ENCODE peak calls at places on chromosomes 4 and X, in six cellular contexts. O is GM13977, X is coronary artery, D is mammary epithelial cell, M is activated B cell treated with CpG ODN at 0.5 μM for 24 hours, T is BE2C. S is an unnamed sample.

GRCh38 chrX:129719268-129719667 is 19.5 kb upstream of the XPNPEP2 start:
- DNase-seq in O (no peak), X (peak), D (no peak), M (no peak), T (no peak), S (no peak)

GRCh38 chr4:45324381-45325111 is 598.2 kb upstream of the GNPDA2 start:
- DNase-seq in O (no peak), X (no peak), D (no peak), M (no peak), T (no peak), S (no peak)

GRCh38 chr4:67452100-67452887 is 93.0 kb downstream of the CENPC start:
- DNase-seq in O (no peak), X (no peak), D (no peak), M (no peak), T (no peak), S (no peak)

GRCh38 chr4:117868201-117868600 is 166.1 kb upstream of the NDST3 start:
- DNase-seq in O (no peak), X (no peak), D (no peak), M (no peak), T (no peak), S (no peak)

GRCh38 chr4:20544645-20545044 is 155.6 kb upstream of the PACRGL start:
- DNase-seq in O (no peak), X (no peak), D (peak), M (no peak), T (no peak), S (no peak)

GRCh38 chr4:118417325-118417724 is 64.5 kb upstream of the PRSS12 start:
- DNase-seq in O (no peak), X (no peak), D (peak), M (no peak), T (no peak), S (no peak)

GRCh38 chr4:89640620-89641366 is 196.2 kb downstream of the SNCA start:
- DNase-seq in O (no peak), X (no peak), D (peak), M (no peak), T (peak), S (no peak)

GRCh38 chr4:24607338-24607737 is 23.0 kb upstream of the DHX15 start:
- DNase-seq in O (no peak), X (no peak), D (no peak), M (no peak), T (no peak), S (no peak)

GRCh38 chrX:9907645-9908387 is 59.3 kb upstream of the CLDN34 start:
- DNase-seq in O (no peak), X (no peak), D (peak), M (no peak), T (no peak), S (no peak)

GRCh38 chr4:181078236-181078635 is 1165.0 kb upstream of the TENM3 start:
- DNase-seq in O (no peak), X (no peak), D (peak), M (no peak), T (no peak), S (no peak)

GRCh38 chr4:139645458-139645857 is 20.2 kb upstream of the MGST2 start:
- DNase-seq in O (no peak), X (peak), D (peak), M (no peak), T (no peak), S (no peak)

GRCh38 chrX:140913802-140914501 is 88.4 kb upstream of the SPANXB1 start:
- DNase-seq in O (no peak), X (no peak), D (no peak), M (no peak), T (no peak), S (no peak)

GRCh38 chr4:88583643-88584470 is 8.4 kb upstream of the HERC3 start:
- DNase-seq in O (no peak), X (no peak), D (no peak), M (no peak), T (no peak), S (no peak)

GRCh38 chrX:72006461-72006860 is 95.8 kb downstream of the NHSL2 start:
- DNase-seq in O (no peak), X (peak), D (no peak), M (no peak), T (no peak), S (no peak)

GRCh38 chrX:72009731-72010130 is 99.1 kb downstream of the NHSL2 start:
- DNase-seq in O (no peak), X (peak), D (no peak), M (no peak), T (no peak), S (no peak)

GRCh38 chrX:72016881-72017783 is 106.5 kb downstream of the NHSL2 start:
- DNase-seq in O (no peak), X (peak), D (no peak), M (no peak), T (no peak), S (no peak)

DNA sequence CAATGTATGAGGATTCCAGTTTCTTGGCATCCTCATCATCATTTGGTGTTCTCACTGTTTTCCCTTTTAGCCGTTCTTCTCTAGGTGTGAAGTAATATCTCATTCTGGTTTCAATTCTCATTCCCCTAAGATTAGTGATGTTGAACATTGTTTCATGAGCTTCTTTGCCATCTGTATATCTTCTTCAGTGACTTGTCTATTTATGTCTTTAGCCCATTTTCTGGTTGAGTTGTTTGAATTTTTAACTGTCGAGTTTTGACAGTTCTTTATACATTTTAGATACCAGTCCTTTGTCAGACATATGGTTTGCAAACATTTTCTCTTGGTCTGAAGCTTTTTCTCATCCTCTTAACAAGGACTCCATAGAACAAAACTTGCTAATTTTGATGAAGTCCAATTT is 101.1 kb downstream of the NHSL2 start:
- DNase-seq in O (no peak), X (no peak), D (no peak), M (no peak), T (no peak), S (no peak)
- TF ChIP-seq CTCF in O (no peak), X (no peak), D (no peak), M (no peak), T (no peak), S (no peak)

DNA sequence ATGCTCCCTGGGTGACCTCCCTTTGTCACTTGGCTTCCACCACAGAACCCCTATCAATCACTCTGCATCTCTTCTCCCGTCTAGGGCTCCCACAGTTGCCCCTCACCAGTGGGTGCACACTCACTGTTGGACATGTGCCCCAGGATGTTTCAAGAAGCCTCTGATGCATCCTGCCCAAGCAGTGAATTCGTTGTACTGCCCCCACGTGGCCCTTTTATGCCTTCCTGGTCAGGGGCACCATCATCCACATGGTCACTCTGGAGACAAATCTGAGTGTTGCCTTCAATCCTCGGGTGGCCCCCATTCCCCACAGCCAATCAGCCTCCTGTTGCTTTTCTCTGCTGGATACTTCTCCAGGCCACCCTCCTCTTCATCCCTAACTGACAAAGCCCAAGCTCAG is 12.2 kb downstream of the ITIH6 start:
- DNase-seq in O (no peak), X (no peak), D (no peak), M (no peak), T (peak), S (no peak)
- TF ChIP-seq CTCF in O (peak), X (no peak), D (peak), M (no peak), T (peak), S (no peak)

GRCh38 chr4:186189656-186190055 is 1.7 kb upstream of the CYP4V2 start:
- DNase-seq in O (no peak), X (no peak), D (no peak), M (no peak), T (no peak), S (no peak)

GRCh38 chr4:186188107-186188506 is 3.3 kb upstream of the CYP4V2 start:
- DNase-seq in O (no peak), X (no peak), D (no peak), M (no peak), T (no peak), S (no peak)

GRCh38 chr4:186192068-186192751 is 843 bp downstream of the CYP4V2 start:
- DNase-seq in O (peak), X (no peak), D (peak), M (no peak), T (no peak), S (no peak)

GRCh38 chr4:186191266-186192067 is at the start of gene CYP4V2:
- DNase-seq in O (peak), X (peak), D (peak), M (peak), T (peak), S (peak)

GRCh38 chr4:186190456-186191265 is 706 bp upstream of the CYP4V2 start:
- DNase-seq in O (peak), X (no peak), D (no peak), M (peak), T (peak), S (no peak)
- TF ChIP-seq CTCF in O (peak), X (no peak), D (no peak), M (no peak), T (peak), S (no peak)

GRCh38 chr4:143406523-143406922 is 69.8 kb downstream of the GAB1 start:
- DNase-seq in O (no peak), X (peak), D (peak), M (no peak), T (peak), S (no peak)
- TF ChIP-seq CTCF in O (no peak), X (no peak), D (no peak), M (no peak), T (no peak), S (no peak)

DNA sequence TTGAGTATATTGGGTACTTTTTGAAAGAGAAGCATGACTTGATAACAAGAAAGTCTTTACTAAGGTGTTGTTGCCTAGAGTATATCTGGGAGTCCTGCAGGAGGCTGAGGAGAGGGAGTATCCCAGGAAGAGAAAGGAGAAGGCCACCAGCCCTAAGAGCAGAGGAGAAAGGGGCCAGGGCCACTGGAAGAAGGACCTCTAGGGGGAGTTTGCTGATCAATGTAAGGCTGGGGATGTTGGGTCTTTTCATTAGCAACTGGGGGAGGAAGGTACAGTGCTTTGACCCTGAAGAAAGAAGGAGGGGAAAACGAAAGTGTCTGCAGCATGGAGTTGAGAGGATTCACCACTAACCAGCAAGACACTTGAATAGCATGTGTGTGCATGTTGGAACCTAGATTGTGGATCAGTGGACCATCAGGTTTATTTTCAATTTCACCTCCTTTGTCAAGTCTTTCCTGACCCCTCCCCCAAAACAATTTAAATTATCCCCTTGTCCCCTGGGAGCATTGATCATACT is 4.5 kb downstream of the SMIM9 start:
- DNase-seq in O (no peak), X (no peak), D (no peak), M (no peak), T (no peak), S (no peak)
- TF ChIP-seq CTCF in O (no peak), X (no peak), D (no peak), M (no peak), T (no peak), S (no peak)

DNA sequence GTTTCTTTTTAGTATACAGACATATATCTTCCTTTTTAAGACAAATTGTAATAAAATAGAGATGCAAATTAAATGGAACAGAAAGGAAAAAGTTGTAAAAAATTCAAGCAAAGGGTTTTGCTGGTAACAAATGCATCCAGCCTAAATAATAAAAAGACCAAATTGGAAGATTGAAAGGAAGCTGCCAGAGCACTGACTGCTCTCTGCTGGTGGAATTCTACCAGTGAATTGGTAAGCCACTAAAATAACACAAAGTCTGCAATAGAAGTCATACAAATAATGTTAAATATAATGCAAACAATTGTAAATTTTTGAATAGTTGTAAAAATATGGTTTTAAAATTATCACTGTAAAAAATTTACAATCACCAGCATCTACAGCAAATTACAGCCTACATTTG is 1322.3 kb downstream of the PCDH7 start:
- DNase-seq in O (no peak), X (no peak), D (no peak), M (no peak), T (no peak), S (no peak)
- TF ChIP-seq CTCF in O (no peak), X (no peak), D (peak), M (no peak), T (no peak), S (no peak)

GRCh38 chr4:107366900-107367299 is 330.8 kb upstream of the DKK2 start:
- DNase-seq in O (no peak), X (no peak), D (peak), M (no peak), T (no peak), S (no peak)

GRCh38 chr4:107363137-107363536 is 327.0 kb upstream of the DKK2 start:
- DNase-seq in O (no peak), X (no peak), D (no peak), M (no peak), T (no peak), S (no peak)

GRCh38 chr4:107366016-107366415 is 329.9 kb upstream of the DKK2 start:
- DNase-seq in O (no peak), X (no peak), D (no peak), M (no peak), T (no peak), S (no peak)
- TF ChIP-seq CTCF in O (no peak), X (no peak), D (no peak), M (no peak), T (no peak), S (no peak)

GRCh38 chr4:7871356-7871755 is 68.3 kb downstream of the AFAP1 start:
- DNase-seq in O (no peak), X (no peak), D (no peak), M (no peak), T (no peak), S (no peak)

GRCh38 chr4:7874838-7875237 is 64.8 kb downstream of the AFAP1 start:
- DNase-seq in O (no peak), X (no peak), D (no peak), M (no peak), T (no peak), S (no peak)

GRCh38 chr4:7873881-7874280 is 65.8 kb downstream of the AFAP1 start:
- DNase-seq in O (no peak), X (no peak), D (no peak), M (no peak), T (no peak), S (no peak)

GRCh38 chr4:7868892-7869471 is 70.7 kb downstream of the AFAP1 start:
- DNase-seq in O (no peak), X (no peak), D (no peak), M (no peak), T (no peak), S (no peak)

GRCh38 chr4:7872264-7872771 is 67.3 kb downstream of the AFAP1 start:
- DNase-seq in O (no peak), X (no peak), D (no peak), M (no peak), T (no peak), S (no peak)
- TF ChIP-seq CTCF in O (no peak), X (no peak), D (no peak), M (no peak), T (no peak), S (no peak)

DNA sequence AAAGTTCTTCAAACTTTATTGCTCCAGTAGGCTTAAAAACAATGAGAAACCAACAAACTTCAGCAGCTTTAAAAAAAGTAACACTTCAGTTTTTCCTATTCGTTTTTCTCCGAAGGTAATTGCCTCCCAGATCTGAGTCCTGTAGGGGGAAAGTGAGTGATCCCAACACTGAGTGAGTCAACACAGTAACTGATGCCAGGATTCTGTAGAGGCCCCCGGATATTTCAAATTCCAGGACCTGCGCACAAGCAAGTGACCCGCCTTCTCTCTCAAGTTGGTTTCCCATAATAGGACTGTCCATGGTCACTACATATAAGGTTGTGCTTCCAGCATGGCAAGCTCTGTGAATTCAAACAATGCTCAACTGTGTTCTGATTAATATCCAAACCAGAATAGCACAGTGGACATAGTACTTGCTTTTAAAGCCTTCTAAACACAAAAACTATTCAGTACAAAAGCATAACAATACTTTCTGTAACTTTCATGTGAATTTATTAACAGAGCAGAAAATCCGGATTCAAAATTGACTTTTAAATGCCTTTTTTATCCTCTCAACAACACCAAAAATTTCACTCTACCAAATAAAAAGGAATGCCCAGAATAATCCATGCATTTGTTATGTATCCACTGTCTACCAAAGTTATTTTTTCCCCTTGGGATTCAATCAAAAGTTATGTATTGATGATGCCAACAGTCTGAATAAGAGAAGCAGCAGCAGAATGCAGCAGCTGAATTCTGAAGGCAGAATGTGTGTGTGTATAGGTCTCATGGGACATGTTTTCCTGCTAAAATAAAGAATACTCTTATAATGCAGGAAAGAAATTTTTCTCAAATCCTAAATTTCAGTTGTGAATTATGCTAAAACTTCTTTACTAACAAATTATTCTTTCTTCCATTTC is at the start of gene DMD:
- DNase-seq in O (no peak), X (peak), D (peak), M (no peak), T (no peak), S (no peak)
- TF ChIP-seq CTCF in O (no peak), X (no peak), D (peak), M (no peak), T (no peak), S (no peak)

S was measured in CD14-positive monocyte.